ENCODE peak calls at places on chromosome 16, in five cellular contexts. X is K562, A is ovary, H is esophagus muscularis mucosa, O is HepG2. L is an unnamed sample.

GRCh38 chr16:19872179-19872863 is 12.3 kb downstream of the GPRC5B start:
- DNase-seq in O (no peak), A (no peak), X (no peak), H (no peak), L (no peak)

GRCh38 chr16:78817442-78817829 is 718.0 kb downstream of the WWOX start:
- DNase-seq in H (no peak), X (no peak), A (no peak), O (no peak), L (no peak)

GRCh38 chr16:82862057-82862456 is 235.3 kb downstream of the CDH13 start:
- DNase-seq in O (no peak), X (no peak), A (no peak), H (no peak), L (no peak)

GRCh38 chr16:29816694-29817441 is 916 bp downstream of the PAGR1 start:
- DNase-seq in H (no peak), A (peak), O (peak), X (peak), L (no peak)

GRCh38 chr16:27704252-27704651 is 154.3 kb downstream of the KATNIP start:
- DNase-seq in X (no peak), O (no peak), H (no peak), A (no peak), L (no peak)

GRCh38 chr16:75420987-75421819 is 12.1 kb downstream of the CFDP1 start:
- DNase-seq in X (peak), A (peak), O (peak), H (peak), L (no peak)

GRCh38 chr16:54397838-54398237 is 111.3 kb upstream of the IRX3 start:
- DNase-seq in A (no peak), O (no peak), X (no peak), H (no peak), L (no peak)

GRCh38 chr16:53809088-53809951 is 105.4 kb downstream of the FTO start:
- DNase-seq in O (no peak), A (no peak), H (no peak), X (no peak), L (no peak)

GRCh38 chr16:47236716-47237115 is 93.0 kb upstream of the NETO2 start:
- DNase-seq in X (no peak), A (no peak), O (no peak), H (no peak), L (no peak)

GRCh38 chr16:24253192-24253591 is 2.9 kb upstream of the CACNG3 start:
- DNase-seq in H (no peak), X (peak), A (no peak), O (peak), L (no peak)

GRCh38 chr16:72517154-72517553 is 345.2 kb upstream of the PMFBP1 start:
- DNase-seq in O (no peak), X (no peak), A (no peak), H (no peak), L (no peak)

GRCh38 chr16:86383488-86384262 is 126.7 kb upstream of the FOXF1 start:
- DNase-seq in H (no peak), X (peak), A (no peak), O (no peak), L (no peak)

GRCh38 chr16:79582789-79583188 is 17.7 kb downstream of the MAF start:
- DNase-seq in A (no peak), X (no peak), O (no peak), H (no peak), L (no peak)

GRCh38 chr16:85894266-85894665 is 4.7 kb upstream of the IRF8 start:
- DNase-seq in O (peak), H (no peak), A (no peak), X (no peak), L (no peak)

GRCh38 chr16:68985855-68986254 is 119.6 kb upstream of the HAS3 start:
- DNase-seq in H (peak), X (peak), A (peak), O (no peak), L (no peak)

GRCh38 chr16:6274366-6274765 is 1058.3 kb upstream of the RBFOX1 start:
- DNase-seq in O (no peak), H (no peak), X (no peak), A (no peak), L (no peak)

GRCh38 chr16:6492742-6493141 is 839.9 kb upstream of the RBFOX1 start:
- DNase-seq in O (no peak), H (no peak), A (no peak), X (no peak), L (no peak)

GRCh38 chr16:70679653-70680494 is 6.0 kb downstream of the MTSS2 start:
- DNase-seq in X (peak), H (no peak), O (no peak), A (peak), L (no peak)

GRCh38 chr16:17845031-17845430 is 374.3 kb upstream of the XYLT1 start:
- DNase-seq in H (no peak), A (no peak), O (no peak), X (no peak), L (no peak)

GRCh38 chr16:70691223-70692129 is 5.6 kb upstream of the MTSS2 start:
- DNase-seq in H (no peak), O (peak), A (peak), X (no peak), L (no peak)

GRCh38 chr16:35186045-35186759 is 1726.8 kb downstream of the TP53TG3F start:
- DNase-seq in X (no peak), O (no peak), H (peak), A (no peak), L (peak)

GRCh38 chr16:88130016-88130415 is 178.8 kb downstream of the BANP start:
- DNase-seq in O (no peak), A (no peak), H (no peak), X (no peak), L (no peak)

GRCh38 chr16:28495795-28496749 is 1.6 kb downstream of the APOBR start:
- DNase-seq in A (no peak), H (no peak), O (no peak), X (no peak), L (no peak)

GRCh38 chr16:3945751-3946603 is 65.5 kb upstream of the CREBBP start:
- DNase-seq in H (no peak), O (peak), X (no peak), A (peak), L (no peak)

GRCh38 chr16:14377326-14377725 is 252.7 kb downstream of the PARN start:
- DNase-seq in O (no peak), A (no peak), H (no peak), X (no peak), L (no peak)

GRCh38 chr16:24075929-24076716 is 180.0 kb upstream of the CACNG3 start:
- DNase-seq in A (no peak), X (peak), H (no peak), O (no peak), L (peak)

GRCh38 chr16:89737341-89738071 is 16.2 kb downstream of the ZNF276 start:
- DNase-seq in X (no peak), O (no peak), H (no peak), A (no peak), L (no peak)

GRCh38 chr16:65543781-65544740 is 422.2 kb upstream of the CDH11 start:
- DNase-seq in O (no peak), H (no peak), A (no peak), X (no peak), L (no peak)

GRCh38 chr16:79651363-79651762 is 50.8 kb upstream of the MAF start:
- DNase-seq in H (no peak), A (peak), O (no peak), X (no peak), L (no peak)

GRCh38 chr16:90047714-90048346 is 28.6 kb upstream of the DBNDD1 start:
- DNase-seq in O (no peak), X (peak), H (no peak), A (peak), L (no peak)

GRCh38 chr16:79981814-79982213 is 381.3 kb upstream of the MAF start:
- DNase-seq in A (no peak), X (no peak), H (no peak), O (no peak), L (no peak)

GRCh38 chr16:85824161-85825135 is 25.0 kb downstream of the COX4I1 start:
- DNase-seq in A (no peak), H (no peak), X (no peak), O (no peak), L (no peak)

GRCh38 chr16:4293822-4294457 is 21.1 kb upstream of the TFAP4 start:
- DNase-seq in A (peak), H (no peak), X (no peak), O (no peak), L (no peak)

GRCh38 chr16:29972500-29972899 is 1.2 kb upstream of the TAOK2 start:
- DNase-seq in A (no peak), O (no peak), H (no peak), X (no peak), L (no peak)

GRCh38 chr16:73549960-73550359 is 502.0 kb upstream of the ZFHX3 start:
- DNase-seq in O (no peak), H (no peak), A (no peak), X (no peak), L (no peak)
- H3K27ac ChIP-seq in O (no peak), H (no peak), A (no peak), X (no peak), L (no peak)

GRCh38 chr16:1771072-1771863 is at the start of gene NME3:
- DNase-seq in H (peak), O (peak), X (peak), A (peak), L (no peak)
- TF ChIP-seq POLR2A in H (no peak), O (peak), X (no peak), A (no peak), L (no peak)

DNA sequence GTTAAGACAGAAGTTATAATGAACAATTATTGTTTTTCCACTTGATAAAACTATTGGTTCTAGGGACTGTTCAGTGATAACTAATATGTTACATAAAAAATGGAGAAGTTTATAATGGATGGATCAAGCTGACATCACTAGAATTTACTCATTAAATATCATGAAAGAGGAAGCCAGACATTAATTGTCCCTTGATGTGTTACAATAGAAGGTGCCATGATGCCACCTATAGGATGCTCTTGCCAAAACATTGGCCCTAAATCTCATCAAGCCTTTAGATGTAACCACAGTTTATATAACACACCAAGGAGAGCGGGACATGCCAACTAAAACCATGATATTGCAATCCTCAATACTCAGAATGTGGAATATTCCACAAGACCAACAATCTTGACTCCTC is 147.9 kb upstream of the MON1B start:
- DNase-seq in O (no peak), X (no peak), A (no peak), H (no peak), L (no peak)
- TF ChIP-seq CTCF in O (peak), X (no peak), A (no peak), H (no peak), L (no peak)

DNA sequence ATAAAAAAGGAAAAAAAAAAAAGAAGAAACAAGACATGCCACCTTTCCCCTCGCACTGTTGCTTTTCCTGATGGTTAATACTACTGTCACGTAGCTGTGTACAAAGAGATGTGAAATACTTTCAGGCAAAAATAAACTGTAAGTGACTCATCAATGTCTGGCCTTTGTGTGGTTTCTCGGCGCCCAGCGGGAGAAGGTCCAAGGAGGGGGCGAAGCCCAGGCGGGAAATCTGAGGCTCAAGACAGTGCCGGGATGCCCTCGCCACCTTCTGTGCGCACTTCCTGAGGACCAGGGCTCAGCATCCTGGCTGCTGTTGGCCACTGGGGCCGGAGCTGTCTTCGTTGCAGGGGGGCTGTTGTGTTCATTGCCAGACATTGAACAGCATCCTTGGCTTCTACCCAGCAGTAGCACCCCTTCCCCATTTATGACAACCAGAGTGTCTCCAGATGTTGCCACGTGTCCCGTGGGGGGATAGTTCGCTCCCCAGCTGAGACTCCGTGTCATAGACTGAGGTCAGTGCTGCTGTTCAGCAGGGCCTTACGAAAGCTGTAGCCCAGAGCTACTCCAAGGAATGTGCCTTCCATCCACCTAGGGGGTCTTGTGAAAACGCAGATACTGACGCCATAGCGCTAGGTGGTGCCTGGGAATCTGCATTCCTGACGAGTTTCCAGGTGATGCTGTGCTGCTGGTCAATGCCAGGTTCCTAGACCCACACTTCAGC is 67.3 kb upstream of the PLCG2 start:
- DNase-seq in A (peak), X (peak), O (no peak), H (no peak), L (no peak)
- H3K27ac ChIP-seq in A (peak), X (no peak), O (no peak), H (no peak), L (peak)

DNA sequence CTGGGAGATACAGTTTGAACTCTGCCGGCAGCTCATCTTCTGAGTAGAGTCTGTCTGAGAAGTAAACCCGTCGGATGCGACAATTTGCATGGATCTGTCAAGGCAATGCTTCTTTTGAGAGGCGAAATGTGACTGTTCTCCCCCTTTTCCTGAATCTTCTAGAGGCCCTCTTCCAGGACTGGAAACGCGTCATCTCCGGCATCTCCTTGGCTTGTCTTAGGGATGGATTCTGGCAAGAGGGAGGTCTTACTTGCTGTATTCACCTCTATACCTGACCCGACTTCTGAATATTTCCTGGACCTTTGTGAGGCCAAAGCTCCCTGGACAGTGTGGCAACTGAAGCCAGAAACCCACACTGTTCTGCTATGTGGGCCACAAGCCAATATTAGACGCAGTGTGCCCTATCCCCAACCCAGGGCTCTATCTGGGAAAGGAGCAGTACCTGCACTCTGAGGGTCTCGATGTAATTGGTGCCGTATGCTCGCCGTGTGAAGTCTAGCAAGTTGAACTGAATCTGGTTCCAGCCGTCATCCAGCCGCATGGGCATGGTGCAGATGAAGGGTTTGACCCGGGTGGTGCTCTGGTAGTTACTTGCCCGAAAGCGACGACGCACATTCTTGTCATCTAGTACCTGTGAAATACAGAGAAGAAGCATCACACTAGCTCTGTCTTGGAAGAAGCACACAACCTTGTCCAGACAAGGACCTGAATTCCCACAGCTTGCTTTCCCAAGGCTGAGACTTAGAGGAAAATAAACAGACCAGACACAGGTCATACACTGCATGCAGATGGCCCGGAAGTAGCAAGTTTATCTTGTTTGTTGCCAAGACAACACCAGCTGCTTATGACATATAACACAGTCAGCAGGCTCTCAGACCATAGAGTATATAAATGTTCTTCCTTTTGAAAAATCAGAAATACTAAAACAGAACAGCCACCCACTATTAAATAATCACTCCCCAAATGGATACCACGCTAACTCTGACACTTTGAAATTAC is 14.1 kb downstream of the CFAP20 start:
- DNase-seq in A (no peak), O (no peak), X (no peak), H (no peak), L (no peak)
- TF ChIP-seq POLR2A in A (no peak), O (no peak), X (no peak), H (no peak), L (no peak)

GRCh38 chr16:56207421-56207820 is 16.1 kb downstream of the GNAO1 start:
- DNase-seq in H (no peak), A (no peak), X (no peak), O (no peak), L (no peak)
- TF ChIP-seq CTCF in H (no peak), A (no peak), X (no peak), O (no peak), L (no peak)

GRCh38 chr16:84730406-84731106 is 30.8 kb downstream of the USP10 start:
- DNase-seq in A (no peak), X (peak), O (peak), H (no peak), L (peak)
- H3K27ac ChIP-seq in A (no peak), X (peak), O (peak), H (peak), L (peak)

GRCh38 chr16:11565665-11566064 is 21.1 kb downstream of the LITAF start:
- DNase-seq in H (no peak), X (no peak), O (no peak), A (no peak), L (no peak)
- TF ChIP-seq POLR2A in H (no peak), X (no peak), O (no peak), A (no peak), L (no peak)

GRCh38 chr16:13186813-13187212 is 285.4 kb downstream of the SHISA9 start:
- DNase-seq in H (peak), O (peak), X (no peak), A (no peak), L (no peak)
- TF ChIP-seq CTCF in H (no peak), O (peak), X (no peak), A (no peak), L (no peak)